ENCODE peak calls at places on chromosomes 12 and 14, in seven cellular contexts. X is transverse colon, M is dorsolateral prefrontal cortex, W is astrocyte of the cerebellum, F is DMS153, G is hypothalamus, I is NCI-H82. T is an unnamed sample.

GRCh38 chr14:91298576-91298975 is 54.1 kb upstream of the GPR68 start:
- DNase-seq in W (no peak), F (no peak), M (no peak), I (no peak), G (no peak), X (no peak), T (no peak)

GRCh38 chr12:65466906-65467305 is 188.4 kb downstream of the MSRB3 start:
- DNase-seq in W (no peak), M (no peak), X (no peak), I (no peak), G (no peak), F (no peak), T (no peak)

GRCh38 chr12:69648476-69648875 is 37.8 kb upstream of the LRRC10 start:
- DNase-seq in W (peak; percentile 37), I (no peak), M (no peak), F (no peak), G (no peak), X (no peak), T (no peak)

GRCh38 chr12:56220611-56221232 is 1.0 kb downstream of the RNF41 start:
- DNase-seq in F (no peak), W (no peak), M (no peak), X (no peak), I (peak; percentile 57), G (no peak), T (no peak)

GRCh38 chr14:26286066-26286791 is 311.6 kb downstream of the NOVA1 start:
- DNase-seq in I (no peak), G (no peak), F (no peak), W (no peak), X (no peak), M (no peak), T (no peak)

GRCh38 chr12:21538259-21538658 is 12.2 kb downstream of the SPX start:
- DNase-seq in I (peak; percentile 23), G (no peak), F (no peak), X (no peak), M (no peak), W (no peak), T (no peak)

GRCh38 chr12:72278894-72279293 is 6.7 kb downstream of the TRHDE start:
- DNase-seq in F (no peak), G (no peak), I (no peak), X (no peak), M (no peak), W (no peak), T (no peak)

GRCh38 chr14:31253746-31254471 is 46.3 kb upstream of the HECTD1 start:
- DNase-seq in I (peak; percentile 71), W (no peak), M (no peak), G (no peak), X (no peak), F (no peak), T (no peak)

GRCh38 chr12:124059752-124060151 is 86.7 kb downstream of the ZNF664 start:
- DNase-seq in W (no peak), I (no peak), X (no peak), G (no peak), M (no peak), F (no peak), T (no peak)

T was measured in breast epithelium.